ENCODE peak calls at places on chromosome 3, in four cellular contexts. I is mesendoderm, E is H9, C is H1. U is an unnamed sample.

GRCh38 chr3:66401578-66402382 is 99.0 kb downstream of the LRIG1 start:
- DNase-seq in I (no peak), E (no peak), C (no peak), U (no peak)

GRCh38 chr3:86785381-86785780 is 205.6 kb downstream of the VGLL3 start:
- DNase-seq in I (no peak), E (no peak), C (no peak), U (peak)

GRCh38 chr3:12462159-12462962 is 21.9 kb upstream of the TSEN2 start:
- DNase-seq in I (no peak), E (no peak), C (no peak), U (no peak)

GRCh38 chr3:82376883-82377282 is 615.4 kb upstream of the GBE1 start:
- DNase-seq in I (peak), E (no peak), C (no peak), U (no peak)

GRCh38 chr3:169659096-169659521 is 4.4 kb downstream of the MECOM start:
- DNase-seq in I (peak), E (peak), C (no peak), U (no peak)

GRCh38 chr3:189690672-189691071 is 59.5 kb downstream of the TP63 start:
- DNase-seq in I (no peak), E (no peak), C (no peak), U (no peak)

GRCh38 chr3:72907851-72908620 is 20.2 kb downstream of the GXYLT2 start:
- DNase-seq in I (no peak), E (no peak), C (no peak), U (peak)

GRCh38 chr3:184305577-184305976 is 6.5 kb downstream of the PSMD2 start:
- DNase-seq in I (no peak), E (no peak), C (no peak), U (peak)

GRCh38 chr3:8497582-8497981 is 4.0 kb upstream of the LMCD1 start:
- DNase-seq in I (peak), E (no peak), C (no peak), U (peak)

GRCh38 chr3:101171797-101172196 is 148.6 kb downstream of the IMPG2 start:
- DNase-seq in I (no peak), E (no peak), C (no peak), U (no peak)

GRCh38 chr3:101903426-101903825 is 54.1 kb downstream of the NFKBIZ start:
- DNase-seq in I (no peak), E (no peak), C (no peak), U (peak)

GRCh38 chr3:15557511-15557946 is 36.0 kb upstream of the COLQ start:
- DNase-seq in I (peak), E (peak), C (no peak), U (peak)

GRCh38 chr3:148023994-148024393 is 614.8 kb downstream of the ZIC1 start:
- DNase-seq in I (no peak), E (no peak), C (no peak), U (peak)

GRCh38 chr3:41848745-41849574 is 112.9 kb downstream of the ULK4 start:
- DNase-seq in I (no peak), E (no peak), C (no peak), U (no peak)

GRCh38 chr3:100226712-100227429 is 33.9 kb upstream of the TBC1D23 start:
- DNase-seq in I (peak), E (no peak), C (no peak), U (peak)

GRCh38 chr3:133703915-133704314 is 42.2 kb upstream of the TOPBP1 start:
- DNase-seq in I (no peak), E (no peak), C (no peak), U (no peak)

GRCh38 chr3:98977520-98977919 is 76.0 kb upstream of the DCBLD2 start:
- DNase-seq in I (no peak), E (no peak), C (no peak), U (peak)

GRCh38 chr3:169846458-169847193 is 23.1 kb downstream of the LRRC31 start:
- DNase-seq in I (peak), E (no peak), C (no peak), U (peak)

GRCh38 chr3:16335772-16336621 is 71.0 kb downstream of the OXNAD1 start:
- DNase-seq in I (no peak), E (no peak), C (no peak), U (no peak)

GRCh38 chr3:101942356-101942755 is 93.0 kb downstream of the NFKBIZ start:
- DNase-seq in I (no peak), E (no peak), C (no peak), U (no peak)

GRCh38 chr3:66144792-66145733 is 75.7 kb upstream of the SLC25A26 start:
- DNase-seq in I (no peak), E (no peak), C (no peak), U (peak)

DNA sequence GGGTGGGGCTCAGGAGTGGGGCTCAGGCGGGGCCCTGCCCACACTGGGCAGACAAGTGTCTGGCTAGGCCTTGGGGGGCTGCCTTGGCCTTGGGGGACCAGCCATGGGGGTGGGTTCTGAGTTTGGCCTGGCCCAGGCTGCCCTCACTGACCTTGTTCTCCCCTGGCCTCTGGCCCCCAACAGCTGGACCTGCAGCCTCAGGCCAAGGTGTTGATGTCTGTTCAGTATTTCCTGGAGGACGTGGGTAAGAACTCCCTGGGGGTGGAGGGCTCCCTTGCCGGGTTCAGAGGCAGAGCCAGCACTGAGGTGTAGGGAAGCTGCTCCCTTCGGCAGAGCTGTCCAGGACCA is 20.0 kb downstream of the PRKCD start:
- DNase-seq in I (no peak), E (no peak), C (no peak), U (no peak)
- H2BK15ac ChIP-seq in I (no peak), E (no peak), C (no peak), U (no peak)

GRCh38 chr3:4949659-4950058 is 29.6 kb upstream of the BHLHE40 start:
- DNase-seq in I (no peak), E (no peak), C (no peak), U (no peak)

GRCh38 chr3:4950948-4951347 is 28.3 kb upstream of the BHLHE40 start:
- DNase-seq in I (no peak), E (no peak), C (no peak), U (no peak)

GRCh38 chr3:4950351-4950784 is 28.9 kb upstream of the BHLHE40 start:
- DNase-seq in I (no peak), E (no peak), C (no peak), U (no peak)

GRCh38 chr3:4954256-4955000 is 24.8 kb upstream of the BHLHE40 start:
- DNase-seq in I (no peak), E (no peak), C (no peak), U (no peak)

GRCh38 chr3:4953119-4953518 is 26.1 kb upstream of the BHLHE40 start:
- DNase-seq in I (no peak), E (no peak), C (no peak), U (no peak)
- H3K56ac ChIP-seq in I (no peak), E (no peak), C (no peak), U (no peak)

GRCh38 chr3:159892171-159892791 is 96.4 kb upstream of the IL12A start:
- DNase-seq in I (no peak), E (no peak), C (no peak), U (no peak)
- H2BK15ac ChIP-seq in I (no peak), E (no peak), C (no peak), U (peak)

GRCh38 chr3:39748002-39748401 is 61.4 kb upstream of the MYRIP start:
- DNase-seq in I (no peak), E (no peak), C (no peak), U (no peak)
- H3K56ac ChIP-seq in I (no peak), E (no peak), C (no peak), U (no peak)

DNA sequence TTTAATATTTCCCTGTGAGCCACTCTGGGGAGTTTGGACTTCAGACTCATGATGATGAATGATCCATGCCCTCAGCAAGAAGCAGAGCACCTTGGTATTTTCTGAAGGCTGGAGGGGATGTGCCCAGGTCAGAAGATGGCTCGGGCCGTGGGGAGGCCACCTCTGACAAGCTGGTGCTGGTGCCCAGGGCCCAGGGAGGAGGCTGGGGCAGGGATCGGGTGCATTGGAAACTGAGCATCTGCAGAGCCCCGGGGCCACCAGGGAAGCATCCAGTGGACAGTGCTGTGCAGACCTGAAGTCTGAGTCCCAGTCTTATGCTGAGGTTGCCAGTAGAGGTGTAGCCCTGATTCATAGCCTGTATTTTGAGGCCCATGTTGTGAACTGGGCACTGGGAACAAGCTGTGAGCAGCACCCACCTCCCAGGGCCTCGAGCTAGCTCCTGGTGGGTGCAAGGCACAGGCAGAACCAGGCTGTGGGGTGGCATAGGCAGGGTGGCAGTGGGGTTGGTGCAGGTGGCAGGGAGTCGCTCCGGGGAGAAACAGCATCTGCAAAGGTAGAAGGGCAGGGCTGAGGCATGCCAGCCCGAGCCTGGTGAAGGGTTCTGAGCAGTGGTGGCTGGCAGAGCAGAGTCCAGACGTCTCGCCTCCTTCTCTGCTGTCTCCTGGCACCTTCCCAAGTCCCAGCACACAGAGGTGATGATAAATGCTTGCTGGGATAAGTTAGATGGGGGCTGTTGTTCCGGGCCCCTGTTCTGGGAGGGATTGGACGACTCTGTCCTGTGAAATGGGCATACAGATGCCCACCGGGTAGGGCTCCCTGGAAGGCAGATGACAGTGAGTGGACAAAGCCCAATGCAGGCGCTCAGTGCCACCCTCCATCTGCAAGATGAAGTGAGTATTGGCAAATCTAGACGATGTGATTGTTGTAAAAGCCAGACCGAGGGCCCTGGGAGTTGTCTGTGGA is 10.6 kb downstream of the DNAJB8 start:
- DNase-seq in I (no peak), E (no peak), C (no peak), U (no peak)
- H2BK15ac ChIP-seq in I (no peak), E (no peak), C (no peak), U (no peak)

GRCh38 chr3:176696816-176697215 is 500.5 kb downstream of the TBL1XR1 start:
- DNase-seq in I (peak), E (no peak), C (no peak), U (no peak)

GRCh38 chr3:176692172-176692923 is 504.9 kb downstream of the TBL1XR1 start:
- DNase-seq in I (no peak), E (no peak), C (no peak), U (no peak)

GRCh38 chr3:176693416-176693815 is 503.9 kb downstream of the TBL1XR1 start:
- DNase-seq in I (no peak), E (no peak), C (no peak), U (no peak)

GRCh38 chr3:176699307-176699706 is 498.0 kb downstream of the TBL1XR1 start:
- DNase-seq in I (no peak), E (no peak), C (no peak), U (no peak)

DNA sequence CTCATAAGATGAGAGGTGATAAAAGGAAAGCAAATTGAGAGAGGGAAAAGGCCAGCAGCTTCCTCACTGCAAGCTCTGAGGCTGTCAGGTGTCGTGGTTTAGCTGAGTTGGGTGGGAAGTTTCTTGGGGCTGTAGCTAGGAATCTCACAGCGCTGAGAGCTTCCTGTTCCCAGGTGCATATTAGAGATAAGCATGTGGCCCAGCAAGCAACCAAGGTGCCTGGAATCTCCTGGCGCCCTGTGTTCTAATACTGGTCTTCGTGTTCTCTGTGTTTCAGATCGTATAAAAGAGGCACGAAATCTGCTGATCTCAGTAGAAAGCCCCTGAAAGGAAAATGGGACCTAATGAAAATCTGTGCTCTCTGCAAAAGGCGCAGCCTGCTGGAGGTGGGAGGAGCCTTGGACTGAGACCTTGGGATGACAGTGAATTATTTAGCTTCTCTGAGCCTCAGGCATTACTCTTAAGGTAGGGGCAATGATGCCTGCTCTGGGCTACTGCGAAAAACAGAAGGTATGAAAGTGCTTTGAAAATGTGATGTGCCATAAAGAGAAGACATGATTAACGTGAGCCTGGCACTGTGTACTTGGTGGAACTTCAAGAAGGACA is 499.9 kb downstream of the TBL1XR1 start:
- DNase-seq in I (peak), E (peak), C (no peak), U (no peak)
- H3K56ac ChIP-seq in I (peak), E (no peak), C (no peak), U (no peak)

GRCh38 chr3:127350172-127351050 is 62.6 kb upstream of the PRR20G start:
- DNase-seq in I (no peak), E (no peak), C (no peak), U (no peak)
- H2BK15ac ChIP-seq in I (no peak), E (no peak), C (no peak), U (no peak)

GRCh38 chr3:50549226-50549625 is 18.3 kb downstream of the C3orf18 start:
- DNase-seq in I (no peak), E (no peak), C (no peak), U (no peak)

GRCh38 chr3:50551293-50552057 is 16.1 kb downstream of the C3orf18 start:
- DNase-seq in I (no peak), E (no peak), C (no peak), U (no peak)

GRCh38 chr3:50550079-50550736 is 17.3 kb downstream of the C3orf18 start:
- DNase-seq in I (peak), E (peak), C (no peak), U (peak)

GRCh38 chr3:50542177-50543034 is 25.1 kb downstream of the C3orf18 start:
- DNase-seq in I (peak), E (peak), C (peak), U (peak)

DNA sequence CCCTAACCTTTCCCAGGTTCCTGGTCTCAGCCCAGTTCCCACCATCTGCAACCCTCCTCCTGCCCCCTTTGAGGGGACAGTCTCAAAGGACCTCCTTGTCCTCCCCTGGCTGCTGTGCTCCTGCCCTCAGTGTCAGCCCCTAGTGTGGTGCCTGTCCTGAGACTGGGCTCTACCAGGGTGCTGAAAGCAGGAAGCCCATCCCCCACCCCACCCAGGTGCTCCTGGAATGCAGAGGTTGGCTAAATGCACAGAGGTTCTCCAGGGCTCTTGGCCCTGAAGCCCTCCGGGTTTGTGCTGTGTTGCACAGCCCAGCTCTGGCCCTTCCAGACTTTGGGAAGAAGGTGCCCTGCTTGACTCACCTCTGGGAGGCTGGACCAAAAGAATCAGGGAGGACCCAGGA is 21.8 kb downstream of the C3orf18 start:
- DNase-seq in I (no peak), E (peak), C (no peak), U (no peak)
- H3K56ac ChIP-seq in I (peak), E (no peak), C (no peak), U (no peak)

GRCh38 chr3:120306519-120307455 is 21.8 kb upstream of the GPR156 start:
- DNase-seq in I (no peak), E (no peak), C (no peak), U (no peak)
- H2BK15ac ChIP-seq in I (no peak), E (no peak), C (no peak), U (no peak)

GRCh38 chr3:192331749-192332385 is 395.5 kb downstream of the FGF12 start:
- DNase-seq in I (no peak), E (no peak), C (no peak), U (no peak)
- H3K56ac ChIP-seq in I (no peak), E (no peak), C (no peak), U (no peak)